ENCODE peak calls at places on chromosomes 11 and 22, in four cellular contexts. O is HEK293T, P is GM12878, T is HepG2. Z is an unnamed sample.

GRCh38 chr22:40035351-40035750 is 40.6 kb downstream of the FAM83F start:
- DNase-seq in P (no peak), O (no peak), T (no peak), Z (no peak)

GRCh38 chr11:57639321-57640067 is 10.2 kb downstream of the YPEL4 start:
- DNase-seq in P (no peak), O (no peak), T (peak; percentile 58), Z (no peak)

GRCh38 chr11:5226732-5227327 is at the start of gene HBB:
- DNase-seq in T (no peak), O (no peak), P (no peak), Z (no peak)

GRCh38 chr11:121048464-121049233 is 24.7 kb downstream of the TBCEL start:
- DNase-seq in T (no peak), O (no peak), P (no peak), Z (no peak)

GRCh38 chr22:36191106-36191836 is 10.3 kb downstream of the APOL4 start:
- DNase-seq in P (no peak), T (no peak), O (no peak), Z (no peak)

GRCh38 chr22:26461188-26461810 is 22.3 kb downstream of the HPS4 start:
- DNase-seq in O (peak; percentile 84), P (no peak), T (peak; percentile 24), Z (peak; percentile 51)

GRCh38 chr22:38967451-38968450 is 10.3 kb downstream of the APOBEC3A start:
- DNase-seq in P (no peak), O (no peak), T (no peak), Z (no peak)

GRCh38 chr11:121869478-121869877 is 246.5 kb downstream of the BLID start:
- DNase-seq in P (no peak), T (no peak), O (no peak), Z (no peak)

GRCh38 chr11:65381721-65382035 is 768 bp downstream of the SLC25A45 start:
- DNase-seq in O (peak; percentile 21), P (no peak), T (peak; percentile 94), Z (no peak)

GRCh38 chr22:43393132-43393844 is 18.5 kb upstream of the MPPED1 start:
- DNase-seq in T (peak; percentile 75), P (no peak), O (no peak), Z (no peak)

GRCh38 chr11:113311536-113311935 is 2.8 kb upstream of the TTC12 start:
- DNase-seq in O (no peak), P (no peak), T (no peak), Z (no peak)

GRCh38 chr11:30143098-30143705 is 87.6 kb upstream of the FSHB start:
- DNase-seq in O (peak; percentile 44), T (peak; percentile 25), P (peak; percentile 9), Z (peak; percentile 28)

GRCh38 chr11:72378704-72379383 is 55.5 kb downstream of the CLPB start:
- DNase-seq in P (no peak), T (no peak), O (no peak), Z (no peak)

GRCh38 chr22:41596776-41597634 is 7.4 kb upstream of the PMM1 start:
- DNase-seq in O (peak; percentile 66), P (no peak), T (peak; percentile 39), Z (peak; percentile 48)

GRCh38 chr11:38163526-38163925 is 1565.5 kb upstream of the RAG2 start:
- DNase-seq in P (no peak), O (no peak), T (no peak), Z (no peak)

GRCh38 chr11:31160504-31161422 is 208.8 kb downstream of the DCDC1 start:
- DNase-seq in P (no peak), T (peak; percentile 7), O (peak; percentile 20), Z (peak; percentile 16)

GRCh38 chr22:23179381-23180294 is 671 bp upstream of the BCR start:
- DNase-seq in O (no peak), P (no peak), T (no peak), Z (no peak)

DNA sequence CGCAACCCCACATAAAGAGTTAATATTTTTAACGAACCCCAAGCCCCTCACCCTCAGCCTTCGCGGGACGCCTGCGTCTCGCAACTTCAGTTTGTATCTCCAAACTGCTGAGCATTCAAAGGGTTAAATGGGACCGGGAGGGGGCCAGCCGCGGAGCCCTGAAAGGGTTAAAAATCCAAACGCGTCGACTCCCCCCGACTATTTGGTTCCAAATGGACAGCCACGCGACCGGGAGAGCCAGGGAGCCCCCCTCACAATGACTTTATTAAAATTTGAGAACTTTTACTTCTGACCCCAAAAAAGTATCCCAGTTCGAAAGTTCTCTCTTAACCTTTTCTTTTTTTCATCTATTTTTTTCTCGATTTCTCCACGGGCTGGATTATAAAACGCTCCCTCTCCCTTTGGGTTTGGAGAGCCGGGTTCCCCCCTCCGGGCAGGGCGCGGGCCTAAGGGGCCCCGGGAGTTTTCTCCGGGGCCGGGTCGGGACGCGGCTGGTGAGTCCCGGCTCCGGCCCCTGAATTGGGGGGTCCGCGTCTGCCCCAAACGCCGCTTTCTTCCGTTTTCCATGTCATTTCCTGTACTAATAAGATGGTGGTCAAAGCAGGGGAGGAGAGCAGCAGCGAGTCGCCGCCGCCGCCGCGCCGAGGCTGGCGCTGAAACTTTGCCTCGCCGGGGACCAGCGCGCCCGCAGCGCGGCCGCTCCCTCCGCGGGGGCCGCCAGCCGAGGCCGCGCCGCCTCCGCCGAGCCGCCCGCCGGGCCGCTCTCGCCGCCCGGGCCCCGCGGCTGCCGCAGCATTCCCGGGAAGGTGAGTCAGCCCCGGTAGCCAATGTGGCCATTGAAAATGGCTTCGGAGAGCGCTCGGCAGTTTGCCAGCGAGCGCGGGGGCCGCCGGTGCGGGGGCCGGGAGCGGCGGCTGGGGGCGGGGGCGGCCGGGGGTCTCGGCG is at the start of gene PRDM11:
- DNase-seq in P (no peak), T (no peak), O (peak; percentile 60), Z (peak; percentile 74)
- TF ChIP-seq TARDBP in P (no peak), T (no peak), O (no peak), Z (no peak)

GRCh38 chr11:83292709-83293435 is 6.7 kb upstream of the CCDC90B start:
- DNase-seq in O (peak; percentile 51), T (peak; percentile 57), P (no peak), Z (peak; percentile 54)
- TF ChIP-seq TARDBP in O (no peak), T (no peak), P (no peak), Z (no peak)

GRCh38 chr11:110121204-110121603 is 28.0 kb downstream of the ZC3H12C start:
- DNase-seq in P (no peak), T (no peak), O (no peak), Z (no peak)
- TF ChIP-seq TARDBP in P (no peak), T (no peak), O (no peak), Z (no peak)

DNA sequence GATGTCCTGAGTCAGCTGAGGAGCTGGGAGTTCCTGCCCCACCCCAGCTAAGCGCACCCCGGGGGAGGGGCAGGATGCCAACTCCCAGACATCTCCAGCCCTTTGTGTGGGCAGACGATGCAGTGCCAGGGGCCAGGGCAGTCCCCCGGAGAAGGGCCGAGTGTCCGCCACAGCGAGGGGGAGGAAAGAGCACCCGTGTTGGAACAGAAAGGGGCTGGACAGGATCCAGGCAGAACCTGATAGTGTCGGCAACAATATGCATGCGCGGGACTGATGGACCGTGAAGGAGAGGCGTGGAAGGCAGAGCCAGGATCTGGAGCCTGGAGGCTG is 1434.7 kb downstream of the BRD1 start:
- DNase-seq in P (no peak), T (no peak), O (no peak), Z (no peak)
- TF ChIP-seq TARDBP in P (no peak), T (no peak), O (no peak), Z (no peak)

GRCh38 chr11:12215192-12215591 is 104.8 kb downstream of the MICAL2 start:
- DNase-seq in T (no peak), O (no peak), P (no peak), Z (no peak)
- TF ChIP-seq TARDBP in T (no peak), O (no peak), P (no peak), Z (no peak)

GRCh38 chr11:60797846-60798630 is 12.9 kb downstream of the MS4A10 start:
- DNase-seq in O (no peak), T (no peak), P (no peak), Z (no peak)
- TF ChIP-seq TARDBP in O (no peak), T (no peak), P (no peak), Z (no peak)

GRCh38 chr11:13261600-13262061 is 16.0 kb upstream of the BMAL1 start:
- DNase-seq in O (no peak), P (no peak), T (no peak), Z (no peak)
- TF ChIP-seq TARDBP in O (no peak), P (no peak), T (no peak), Z (no peak)

GRCh38 chr11:68002943-68003845 is 703 bp downstream of the UNC93B1 start:
- DNase-seq in P (no peak), T (no peak), O (peak; percentile 28), Z (peak; percentile 47)
- TF ChIP-seq TARDBP in P (no peak), T (no peak), O (no peak), Z (no peak)

GRCh38 chr11:22923561-22923960 is 63.3 kb upstream of the CCDC179 start:
- DNase-seq in O (no peak), P (no peak), T (no peak), Z (no peak)
- TF ChIP-seq TARDBP in O (no peak), P (no peak), T (no peak), Z (no peak)

GRCh38 chr11:3058753-3059664 is 1.8 kb upstream of the CARS1 start:
- DNase-seq in P (no peak), T (peak; percentile 40), O (no peak), Z (peak; percentile 80)

GRCh38 chr11:3052567-3052966 is 4.7 kb downstream of the CARS1 start:
- DNase-seq in O (no peak), P (no peak), T (no peak), Z (no peak)

GRCh38 chr11:3057069-3057963 is at the start of gene CARS1:
- DNase-seq in T (peak; percentile 91), O (peak; percentile 96), P (peak; percentile 45), Z (peak; percentile 93)

GRCh38 chr11:3055881-3056280 is 1.3 kb downstream of the CARS1 start:
- DNase-seq in P (no peak), T (no peak), O (no peak), Z (no peak)

DNA sequence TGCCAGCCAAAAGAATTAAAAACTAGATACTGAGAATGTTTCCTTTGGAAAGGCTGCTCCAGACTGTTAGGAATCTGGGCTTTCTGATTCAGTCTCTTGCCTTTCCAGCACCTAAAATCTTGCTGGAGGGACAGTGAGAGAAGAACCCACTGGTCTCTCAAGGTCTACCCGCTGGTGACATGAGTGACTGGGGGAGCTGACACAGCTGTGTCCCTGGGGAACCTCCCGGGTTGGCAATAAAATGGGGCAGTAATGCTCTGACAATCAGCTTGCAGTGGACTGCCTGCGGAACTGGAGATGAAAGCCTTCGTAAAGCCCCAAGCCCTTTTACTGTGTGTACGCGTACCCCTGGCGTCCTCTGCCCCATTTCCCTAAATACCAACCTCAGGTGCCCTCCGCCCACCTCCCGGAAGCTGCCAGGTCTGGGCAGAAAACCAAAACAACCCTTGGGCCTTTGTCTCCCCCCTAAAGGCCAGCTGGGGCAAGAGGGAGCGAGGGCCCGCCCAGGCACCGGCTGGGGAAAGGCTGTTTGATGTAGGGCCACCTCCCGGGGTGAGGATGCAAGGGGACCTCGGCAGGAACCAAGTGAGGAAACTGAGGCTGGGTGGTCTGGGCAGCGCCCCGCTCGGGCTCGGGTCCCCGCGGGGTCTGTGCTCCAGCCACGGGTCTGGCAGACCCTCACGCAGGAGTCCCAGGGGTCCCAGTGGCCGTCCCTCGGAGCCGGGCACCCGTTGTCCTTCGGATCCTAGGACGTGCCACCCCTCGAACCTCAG is 741 bp downstream of the CARS1 start:
- DNase-seq in O (no peak), P (no peak), T (no peak), Z (no peak)
- TF ChIP-seq TARDBP in O (no peak), P (no peak), T (no peak), Z (no peak)